ENCODE peak calls at places on chromosomes 1 and 21, in eight cellular contexts. K, F, Q, R, P, G, B and Y are unnamed samples.
A peak's percentile ranks its signal among the peaks of the same experiment; 100 is the strongest.

GRCh38 chr1:9589144-9589718 is 520 bp downstream of the TMEM201 start:
- DNase-seq in F (no peak), Q (no peak), G (no peak), P (no peak), K (no peak), R (peak; percentile 60), B (no peak), Y (no peak)

GRCh38 chr1:97943354-97943753 is 22.5 kb upstream of the DPYD start:
- DNase-seq in B (no peak), P (no peak), G (no peak), F (no peak), K (no peak), R (no peak), Q (no peak), Y (peak; percentile 55)

GRCh38 chr1:115676498-115677171 is 34.9 kb downstream of the VANGL1 start:
- DNase-seq in P (no peak), B (no peak), F (no peak), G (no peak), K (no peak), Q (no peak), R (no peak), Y (no peak)

GRCh38 chr1:198771562-198772153 is 132.8 kb downstream of the PTPRC start:
- DNase-seq in R (peak; percentile 42), B (no peak), K (peak; percentile 27), G (no peak), Q (peak; percentile 63), F (peak; percentile 4), P (no peak), Y (peak; percentile 32)

GRCh38 chr1:214165850-214166374 is 115.0 kb upstream of the SMYD2 start:
- DNase-seq in B (no peak), Q (no peak), F (no peak), K (no peak), G (no peak), P (no peak), R (no peak), Y (peak; percentile 32)

GRCh38 chr1:38835230-38835827 is 24.2 kb downstream of the RRAGC start:
- DNase-seq in R (peak; percentile 56), B (no peak), P (no peak), G (no peak), Q (peak; percentile 78), K (peak; percentile 68), F (peak; percentile 89), Y (peak; percentile 64)

GRCh38 chr1:160307455-160307854 is 22.5 kb upstream of the PEX19 start:
- DNase-seq in R (no peak), Q (no peak), G (no peak), B (no peak), K (no peak), F (no peak), P (no peak), Y (no peak)

GRCh38 chr1:192914696-192915095 is 105.9 kb downstream of the RGS2 start:
- DNase-seq in R (no peak), B (no peak), F (no peak), P (no peak), Q (no peak), G (no peak), K (no peak), Y (no peak)

GRCh38 chr1:15616704-15617172 is 520 bp upstream of the DDI2 start:
- DNase-seq in B (peak; percentile 64), Q (no peak), F (no peak), R (no peak), K (no peak), G (no peak), P (no peak), Y (peak; percentile 38)

GRCh38 chr1:77227383-77227782 is 8.2 kb upstream of the PIGK start:
- DNase-seq in R (no peak), Q (peak; percentile 24), G (no peak), P (no peak), F (no peak), B (no peak), K (no peak), Y (no peak)

GRCh38 chr1:3981261-3981660 is 81.2 kb upstream of the C1orf174 start:
- DNase-seq in R (no peak), F (no peak), P (no peak), Q (no peak), B (no peak), K (no peak), G (no peak), Y (no peak)

GRCh38 chr1:231557898-231558710 is 29.6 kb downstream of the TSNAX start:
- DNase-seq in F (no peak), G (no peak), B (no peak), R (no peak), K (no peak), Q (no peak), P (no peak), Y (no peak)

GRCh38 chr1:46333300-46334029 is 7.1 kb upstream of the NSUN4 start:
- DNase-seq in K (no peak), Q (peak; percentile 17), P (no peak), B (no peak), F (no peak), R (no peak), G (no peak), Y (peak; percentile 59)

GRCh38 chr1:51916587-51917405 is 38.3 kb upstream of the NRDC start:
- DNase-seq in Q (no peak), F (no peak), P (no peak), K (no peak), R (no peak), B (no peak), G (no peak), Y (peak; percentile 31)

GRCh38 chr1:153985341-153985912 is 712 bp downstream of the RAB13 start:
- DNase-seq in K (no peak), R (peak; percentile 83), B (peak; percentile 86), P (no peak), G (no peak), Q (no peak), F (no peak), Y (no peak)

GRCh38 chr1:22826630-22827580 is 116.3 kb downstream of the EPHB2 start:
- DNase-seq in P (no peak), G (peak; percentile 86), B (no peak), K (no peak), R (no peak), Q (no peak), F (peak; percentile 19), Y (no peak)

GRCh38 chr1:209490013-209490412 is 93.5 kb upstream of the CAMK1G start:
- DNase-seq in F (peak; percentile 11), P (no peak), B (no peak), R (no peak), Q (no peak), G (no peak), K (no peak), Y (peak; percentile 18)

GRCh38 chr1:157104598-157105293 is 5.1 kb upstream of the ETV3L start:
- DNase-seq in G (no peak), B (peak; percentile 11), Q (no peak), F (no peak), K (no peak), R (no peak), P (no peak), Y (no peak)

GRCh38 chr1:210416049-210416448 is 87.3 kb downstream of the HHAT start:
- DNase-seq in B (no peak), K (no peak), G (no peak), P (no peak), F (no peak), R (no peak), Q (no peak), Y (no peak)

GRCh38 chr1:244054247-244054923 is 3.3 kb downstream of the ZBTB18 start:
- DNase-seq in F (no peak), R (no peak), B (no peak), K (no peak), G (no peak), P (peak; percentile 42), Q (no peak), Y (peak; percentile 71)

GRCh38 chr21:45050786-45051489 is 23.4 kb upstream of the ADARB1 start:
- DNase-seq in F (no peak), Q (no peak), R (no peak), P (no peak), B (no peak), G (no peak), K (peak; percentile 92), Y (no peak)

GRCh38 chr1:231091853-231092301 is 51.8 kb upstream of the FAM89A start:
- DNase-seq in G (no peak), P (no peak), F (no peak), K (no peak), B (no peak), Q (peak; percentile 31), R (peak; percentile 60), Y (no peak)

GRCh38 chr1:44995467-44996238 is 9.3 kb upstream of the EIF2B3 start:
- DNase-seq in Q (no peak), R (no peak), B (no peak), F (no peak), G (no peak), K (no peak), P (no peak), Y (no peak)

GRCh38 chr1:109242387-109242786 is 7.0 kb upstream of the CELSR2 start:
- DNase-seq in Q (no peak), P (no peak), B (peak; percentile 74), G (no peak), K (no peak), F (no peak), R (no peak), Y (no peak)

GRCh38 chr1:81827942-81828341 is 27.2 kb downstream of the ADGRL2 start:
- DNase-seq in R (no peak), F (no peak), P (no peak), K (no peak), Q (no peak), B (no peak), G (no peak), Y (no peak)

GRCh38 chr21:40707271-40707670 is 139.7 kb downstream of the DSCAM start:
- DNase-seq in B (no peak), F (no peak), K (no peak), G (no peak), R (no peak), Q (no peak), P (no peak), Y (no peak)

GRCh38 chr1:20470174-20470573 is 15.8 kb downstream of the CAMK2N1 start:
- DNase-seq in F (peak; percentile 37), R (no peak), K (no peak), G (no peak), P (no peak), Q (no peak), B (no peak), Y (peak; percentile 68)

GRCh38 chr1:78080767-78081166 is 35.0 kb downstream of the GIPC2 start:
- DNase-seq in F (no peak), Q (no peak), R (no peak), G (no peak), B (no peak), K (no peak), P (no peak), Y (no peak)

GRCh38 chr1:151458936-151459330 is 361 bp downstream of the POGZ start:
- DNase-seq in G (peak; percentile 90), B (peak; percentile 84), F (peak; percentile 72), Q (no peak), K (peak; percentile 39), P (peak; percentile 35), R (peak; percentile 62), Y (peak; percentile 86)

GRCh38 chr1:165287781-165288180 is 68.7 kb downstream of the LMX1A start:
- DNase-seq in K (no peak), F (no peak), G (no peak), Q (no peak), P (no peak), R (no peak), B (no peak), Y (no peak)

GRCh38 chr1:24321150-24321549 is 2.0 kb downstream of the GRHL3 start:
- DNase-seq in R (peak; percentile 24), K (no peak), P (no peak), B (no peak), F (no peak), Q (no peak), G (no peak), Y (peak; percentile 62)

GRCh38 chr1:98500324-98500723 is 161.2 kb upstream of the SNX7 start:
- DNase-seq in P (no peak), G (no peak), R (no peak), F (no peak), K (no peak), B (no peak), Q (no peak), Y (no peak)

GRCh38 chr1:94105957-94106529 is 14.9 kb downstream of the ABCA4 start:
- DNase-seq in R (no peak), B (no peak), P (no peak), F (no peak), K (no peak), Q (no peak), G (no peak), Y (no peak)

GRCh38 chr1:24186993-24187790 is at the start of gene IFNLR1:
- DNase-seq in P (no peak), Q (no peak), K (no peak), B (no peak), F (peak; percentile 34), R (peak; percentile 91), G (peak; percentile 87), Y (peak; percentile 89)